ENCODE peak calls at places on chromosomes 5 and 9, in six cellular contexts. N is left colon, E is activated B cell treated with CpG ODN at 0.5 μM for 24 hours, Y is upper lobe of left lung, L is T-helper 17 cell, W is foreskin keratinocyte. F is an unnamed sample.

GRCh38 chr5:153516503-153516902 is 26.0 kb downstream of the GRIA1 start:
- ATAC-seq in W (no peak), N (no peak), Y (no peak), E (no peak), L (no peak), F (no peak)

GRCh38 chr9:131656356-131657030 is 83.4 kb downstream of the RAPGEF1 start:
- ATAC-seq in L (peak; percentile 87), E (peak; percentile 97), N (peak; percentile 15), Y (peak; percentile 88), W (peak; percentile 69), F (peak; percentile 84)

GRCh38 chr5:44189255-44189654 is 200.0 kb downstream of the FGF10 start:
- ATAC-seq in N (no peak), Y (no peak), L (no peak), W (no peak), E (no peak), F (no peak)

GRCh38 chr9:83623634-83623991 is 670 bp downstream of the IDNK start:
- ATAC-seq in L (peak; percentile 24), Y (peak; percentile 1), W (no peak), N (peak; percentile 51), E (peak; percentile 7), F (no peak)

GRCh38 chr5:36073595-36074216 is 7.0 kb upstream of the UGT3A2 start:
- ATAC-seq in N (no peak), Y (no peak), L (peak; percentile 55), E (peak; percentile 47), W (peak; percentile 67), F (no peak)

GRCh38 chr5:159911349-159911748 is 4.9 kb upstream of the ADRA1B start:
- ATAC-seq in Y (no peak), N (peak; percentile 31), W (no peak), L (no peak), E (no peak), F (no peak)

GRCh38 chr9:93052791-93053540 is 5.5 kb upstream of the SUSD3 start:
- ATAC-seq in W (no peak), Y (no peak), N (no peak), E (no peak), L (no peak), F (no peak)

GRCh38 chr9:123120131-123120530 is 86.7 kb downstream of the GPR21 start:
- ATAC-seq in W (no peak), Y (no peak), L (no peak), E (no peak), N (no peak), F (no peak)

GRCh38 chr5:122844136-122844915 is 1.1 kb upstream of the SNX24 start:
- ATAC-seq in W (peak; percentile 52), Y (no peak), L (no peak), E (no peak), N (peak; percentile 54), F (peak; percentile 55)

GRCh38 chr5:36599986-36600779 is 6.2 kb upstream of the SLC1A3 start:
- ATAC-seq in W (peak; percentile 89), Y (no peak), N (no peak), E (no peak), L (no peak), F (no peak)

GRCh38 chr5:81400375-81400774 is 6.4 kb upstream of the ACOT12 start:
- ATAC-seq in N (no peak), W (no peak), L (no peak), E (no peak), Y (no peak), F (no peak)

GRCh38 chr5:109309326-109310063 is 100.3 kb downstream of the PJA2 start:
- ATAC-seq in E (no peak), N (peak; percentile 17), W (no peak), L (no peak), Y (no peak), F (no peak)

GRCh38 chr5:42518595-42519067 is 95.4 kb downstream of the GHR start:
- ATAC-seq in N (no peak), E (no peak), W (no peak), Y (peak; percentile 78), L (no peak), F (no peak)

GRCh38 chr5:141870871-141871270 is 7.3 kb downstream of the PCDH1 start:
- ATAC-seq in W (peak; percentile 21), E (no peak), N (peak; percentile 18), Y (no peak), L (no peak), F (peak; percentile 65)

GRCh38 chr9:126991170-126991569 is 76.6 kb downstream of the RALGPS1 start:
- ATAC-seq in E (no peak), W (no peak), N (no peak), L (no peak), Y (peak; percentile 62), F (no peak)

GRCh38 chr5:68449380-68449779 is 233.8 kb downstream of the PIK3R1 start:
- ATAC-seq in L (no peak), E (no peak), Y (peak; percentile 35), N (no peak), W (no peak), F (peak; percentile 41)

GRCh38 chr5:17412760-17413671 is 85.0 kb upstream of the TAF11L2 start:
- ATAC-seq in L (no peak), E (peak; percentile 68), N (no peak), Y (peak; percentile 65), W (peak; percentile 21), F (peak; percentile 33)

GRCh38 chr5:112594060-112594850 is 143.4 kb upstream of the APC start:
- ATAC-seq in W (no peak), L (no peak), E (no peak), N (no peak), Y (no peak), F (no peak)

GRCh38 chr5:126376443-126376842 is 46.8 kb upstream of the GRAMD2B start:
- ATAC-seq in E (no peak), L (no peak), W (no peak), Y (no peak), N (no peak), F (no peak)

GRCh38 chr9:16329699-16330113 is 540.8 kb downstream of the BNC2 start:
- ATAC-seq in N (no peak), L (no peak), E (no peak), Y (peak; percentile 62), W (no peak), F (no peak)

GRCh38 chr5:41264019-41264418 is 50.7 kb upstream of the C6 start:
- ATAC-seq in E (no peak), L (no peak), N (peak; percentile 70), Y (no peak), W (no peak), F (no peak)

GRCh38 chr5:157649091-157649490 is 3.1 kb downstream of the SOX30 start:
- ATAC-seq in Y (no peak), E (no peak), L (no peak), N (no peak), W (no peak), F (no peak)

GRCh38 chr5:15796557-15796956 is 296.6 kb downstream of the FBXL7 start:
- ATAC-seq in E (no peak), L (no peak), W (no peak), Y (no peak), N (no peak), F (no peak)

GRCh38 chr9:120891255-120891954 is 14.4 kb upstream of the PHF19 start:
- ATAC-seq in E (no peak), L (peak; percentile 54), Y (no peak), W (peak; percentile 74), N (peak; percentile 39), F (no peak)

GRCh38 chr9:2373648-2374047 is 247.9 kb upstream of the VLDLR start:
- ATAC-seq in Y (no peak), E (no peak), L (no peak), W (no peak), N (no peak), F (no peak)

GRCh38 chr9:127397722-127398647 is 1.0 kb downstream of the SLC2A8 start:
- ATAC-seq in W (no peak), L (no peak), Y (peak; percentile 13), E (no peak), N (peak; percentile 14), F (no peak)

GRCh38 chr9:13330396-13331004 is 51.0 kb upstream of the MPDZ start:
- ATAC-seq in Y (no peak), E (no peak), L (no peak), N (no peak), W (no peak), F (no peak)

GRCh38 chr5:169862348-169862905 is 117.9 kb downstream of the INSYN2B start:
- ATAC-seq in N (no peak), W (no peak), L (no peak), Y (no peak), E (no peak), F (no peak)

GRCh38 chr5:150782850-150783249 is 4.3 kb downstream of the SMIM3 start:
- ATAC-seq in E (no peak), L (no peak), Y (no peak), W (no peak), N (no peak), F (no peak)

GRCh38 chr9:137128158-137129088 is 10.5 kb upstream of the GRIN1 start:
- ATAC-seq in Y (no peak), L (peak; percentile 24), E (no peak), W (no peak), N (no peak), F (no peak)

GRCh38 chr5:119319401-119319800 is 36.4 kb upstream of the TNFAIP8 start:
- ATAC-seq in Y (no peak), N (no peak), L (no peak), W (no peak), E (no peak), F (no peak)

GRCh38 chr9:134134949-134135342 is 936 bp upstream of the WDR5 start:
- ATAC-seq in W (peak; percentile 1), N (peak; percentile 30), Y (peak; percentile 12), L (no peak), E (no peak), F (no peak)

GRCh38 chr9:89756891-89757537 is 152.2 kb downstream of the GADD45G start:
- ATAC-seq in W (no peak), L (no peak), E (no peak), Y (no peak), N (peak; percentile 68), F (no peak)